ENCODE peak calls at places on chromosomes 4 and X, in seven cellular contexts. C is mesendoderm, U is IMR-90, J is H1, W is neuronal stem cell, R is H9, Y is trophoblast cell. V is an unnamed sample.

GRCh38 chr4:105241456-105241855 is 94.8 kb downstream of the TET2 start:
- DNase-seq in U (no peak), C (no peak), W (no peak), R (no peak), J (no peak), Y (no peak), V (no peak)

GRCh38 chrX:40773809-40774208 is 38.5 kb upstream of the MED14 start:
- DNase-seq in Y (no peak), W (no peak), U (peak), R (no peak), J (no peak), C (no peak), V (peak)

GRCh38 chr4:184763150-184763780 is 29.4 kb upstream of the CENPU start:
- DNase-seq in U (peak), R (no peak), C (no peak), W (no peak), Y (no peak), J (no peak), V (no peak)

GRCh38 chrX:120213438-120214265 is 37.0 kb upstream of the ZBTB33 start:
- DNase-seq in J (peak), C (peak), R (peak), U (peak), W (peak), Y (peak), V (peak)

GRCh38 chrX:105635794-105636193 is 186.5 kb upstream of the NRK start:
- DNase-seq in U (no peak), R (no peak), W (no peak), J (no peak), Y (no peak), C (peak), V (no peak)

GRCh38 chrX:14963447-14964236 is 90.4 kb downstream of the MOSPD2 start:
- DNase-seq in R (no peak), C (no peak), W (no peak), U (peak), Y (no peak), J (no peak), V (peak)

GRCh38 chr4:46329118-46329976 is 60.6 kb downstream of the GABRA2 start:
- DNase-seq in C (peak), Y (no peak), W (peak), U (peak), J (peak), R (peak), V (peak)

GRCh38 chr4:30903493-30903892 is 183.3 kb downstream of the PCDH7 start:
- DNase-seq in Y (no peak), C (no peak), J (no peak), R (no peak), W (no peak), U (peak), V (peak)

GRCh38 chr4:179145746-179146530 is 1703.7 kb upstream of the AGA start:
- DNase-seq in C (peak), U (peak), Y (no peak), J (no peak), W (no peak), R (no peak), V (peak)

GRCh38 chr4:158461336-158461735 is 60.3 kb upstream of the RXFP1 start:
- DNase-seq in U (peak), W (no peak), R (no peak), Y (no peak), J (no peak), C (no peak), V (no peak)

GRCh38 chr4:65665951-65666523 is 4.3 kb downstream of the EPHA5 start:
- DNase-seq in U (no peak), J (no peak), Y (no peak), W (peak), C (no peak), R (no peak), V (peak)

GRCh38 chr4:142473218-142473959 is 372.7 kb downstream of the INPP4B start:
- DNase-seq in Y (peak), W (no peak), C (no peak), R (no peak), U (no peak), J (no peak), V (no peak)

GRCh38 chr4:24774452-24774851 is 20.9 kb upstream of the SOD3 start:
- DNase-seq in R (no peak), Y (no peak), U (peak), W (no peak), C (no peak), J (no peak), V (no peak)

GRCh38 chr4:126916626-126917140 is 716.1 kb upstream of the INTU start:
- DNase-seq in U (peak), R (no peak), C (no peak), J (no peak), Y (no peak), W (no peak), V (no peak)

GRCh38 chrX:31588355-31588754 is 516.5 kb upstream of the FTHL17 start:
- DNase-seq in C (no peak), W (no peak), R (no peak), Y (no peak), J (no peak), U (no peak), V (no peak)

GRCh38 chr4:151004222-151004621 is 10.9 kb downstream of the LRBA start:
- DNase-seq in C (no peak), R (no peak), J (no peak), W (no peak), U (peak), Y (no peak), V (peak)

GRCh38 chr4:174053895-174054294 is 229.6 kb downstream of the FBXO8 start:
- DNase-seq in U (no peak), R (no peak), Y (no peak), C (no peak), J (no peak), W (no peak), V (no peak)

GRCh38 chr4:122017296-122017695 is 65.4 kb upstream of the TRPC3 start:
- DNase-seq in J (no peak), Y (no peak), C (peak), U (peak), W (no peak), R (no peak), V (no peak)

GRCh38 chrX:68808686-68809357 is 20.0 kb upstream of the EFNB1 start:
- DNase-seq in R (peak), Y (no peak), W (no peak), C (peak), U (no peak), J (no peak), V (peak)

GRCh38 chr4:185115827-185116232 is 27.2 kb upstream of the SLC25A4 start:
- DNase-seq in W (no peak), Y (peak), U (peak), J (no peak), C (peak), R (peak), V (peak)

GRCh38 chr4:98612318-98613250 is 45.8 kb downstream of the TSPAN5 start:
- DNase-seq in U (no peak), C (peak), Y (no peak), R (peak), J (no peak), W (no peak), V (no peak)

GRCh38 chr4:174550541-174550940 is 28.3 kb upstream of the HPGD start:
- DNase-seq in W (no peak), U (no peak), C (peak), Y (no peak), R (no peak), J (no peak), V (no peak)

GRCh38 chrX:148310402-148311200 is 189.8 kb upstream of the AFF2 start:
- DNase-seq in Y (no peak), C (no peak), R (no peak), J (no peak), U (no peak), W (no peak), V (no peak)

GRCh38 chrX:150211988-150212387 is 151.1 kb upstream of the MAMLD1 start:
- DNase-seq in U (peak), J (no peak), W (no peak), R (no peak), C (peak), Y (no peak), V (no peak)

GRCh38 chr4:23006756-23007155 is 314.0 kb downstream of the GBA3 start:
- DNase-seq in Y (no peak), R (no peak), J (no peak), U (peak), C (no peak), W (no peak), V (no peak)

GRCh38 chr4:77169496-77169895 is 12.5 kb downstream of the CCNG2 start:
- DNase-seq in J (no peak), W (no peak), Y (no peak), U (peak), R (no peak), C (no peak), V (peak)

GRCh38 chr4:55359397-55359916 is 13.4 kb downstream of the SRD5A3 start:
- DNase-seq in Y (no peak), U (no peak), C (no peak), J (no peak), R (no peak), W (no peak), V (no peak)

GRCh38 chr4:84681488-84682274 is 98.8 kb downstream of the CDS1 start:
- DNase-seq in W (no peak), U (peak), C (peak), R (no peak), Y (no peak), J (no peak), V (peak)

GRCh38 chrX:111041018-111041462 is 55.0 kb upstream of the PAK3 start:
- DNase-seq in U (peak), C (no peak), W (no peak), R (no peak), J (no peak), Y (peak), V (peak)

GRCh38 chr4:183532823-183533222 is 28.0 kb downstream of the ING2 start:
- DNase-seq in W (no peak), C (no peak), Y (no peak), J (no peak), U (peak), R (no peak), V (peak)

GRCh38 chrX:154749856-154750255 is 1.0 kb downstream of the GAB3 start:
- DNase-seq in W (no peak), U (no peak), Y (no peak), J (no peak), C (no peak), R (no peak), V (peak)

GRCh38 chr4:187232796-187233195 is 509.1 kb upstream of the FAT1 start:
- DNase-seq in C (peak), Y (peak), U (no peak), W (no peak), J (no peak), R (no peak), V (no peak)

GRCh38 chr4:53790286-53790685 is 199.0 kb upstream of the LNX1 start:
- DNase-seq in U (no peak), Y (no peak), R (no peak), J (no peak), C (no peak), W (no peak), V (no peak)

GRCh38 chr4:137677851-137678250 is 145.6 kb upstream of the PCDH18 start:
- DNase-seq in J (no peak), U (peak), Y (no peak), W (no peak), R (no peak), C (no peak), V (peak)

GRCh38 chrX:10620121-10620699 is at the start of gene MID1:
- DNase-seq in W (peak), J (no peak), U (peak), R (peak), C (peak), Y (peak), V (peak)

GRCh38 chrX:101764538-101764937 is 104.9 kb upstream of the ARMCX2 start:
- DNase-seq in R (no peak), Y (no peak), J (no peak), W (no peak), C (peak), U (no peak), V (peak)

GRCh38 chr4:174117445-174117844 is 166.0 kb downstream of the FBXO8 start:
- DNase-seq in Y (no peak), U (no peak), W (no peak), C (no peak), R (no peak), J (no peak), V (no peak)

GRCh38 chr4:145281224-145281623 is 100.8 kb upstream of the OTUD4 start:
- DNase-seq in U (no peak), Y (no peak), W (no peak), R (no peak), J (no peak), C (no peak), V (no peak)

GRCh38 chr4:145281946-145282345 is 101.6 kb upstream of the OTUD4 start:
- DNase-seq in U (no peak), W (no peak), C (no peak), J (no peak), R (no peak), Y (no peak), V (no peak)

GRCh38 chr4:145280541-145280940 is 100.2 kb upstream of the OTUD4 start:
- DNase-seq in R (no peak), U (no peak), J (no peak), C (peak), W (no peak), Y (no peak), V (no peak)

GRCh38 chr4:145278341-145279121 is 98.1 kb upstream of the OTUD4 start:
- DNase-seq in Y (no peak), U (peak), C (no peak), R (no peak), W (no peak), J (no peak), V (peak)

DNA sequence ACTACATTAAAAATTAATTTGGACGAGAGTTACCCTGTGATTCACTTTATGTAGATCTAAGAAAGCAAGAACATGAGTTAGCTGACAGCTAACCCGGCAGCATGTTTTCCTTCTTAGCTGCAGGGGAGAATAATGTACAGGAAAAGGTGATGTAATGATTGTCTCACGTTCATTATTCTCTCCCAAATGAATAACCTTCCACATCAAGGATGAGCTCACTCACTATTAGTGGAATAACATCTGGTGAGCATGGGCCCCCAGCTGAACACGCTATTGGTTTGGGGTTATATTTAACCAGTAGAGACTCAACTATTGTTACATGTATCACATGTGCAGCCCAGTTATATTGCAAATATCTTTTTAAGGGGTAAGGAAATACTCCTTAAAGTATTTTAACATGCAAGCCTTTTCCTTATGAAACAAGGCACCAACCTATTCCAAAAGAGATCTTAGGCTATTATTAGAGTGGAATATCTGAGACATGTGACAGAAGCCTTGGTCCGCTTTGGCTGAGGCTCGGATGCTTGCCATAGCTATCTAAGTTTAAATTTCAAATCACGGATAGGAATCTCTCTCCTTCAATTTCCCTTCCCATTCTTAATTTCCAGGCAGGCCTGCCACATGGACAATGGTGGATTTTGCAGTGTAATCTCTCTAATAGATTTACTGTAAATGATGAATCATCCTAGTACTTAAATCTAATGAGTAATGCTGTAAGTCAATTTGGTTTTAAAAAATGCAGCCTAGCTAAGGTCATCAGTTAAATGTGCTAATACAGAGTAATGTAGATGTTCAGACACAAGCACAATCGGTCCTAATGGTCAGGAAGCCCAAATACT is 99.0 kb upstream of the OTUD4 start:
- DNase-seq in W (no peak), J (no peak), U (peak), R (no peak), Y (peak), C (no peak), V (peak)
- H3K18ac ChIP-seq in W (no peak), J (no peak), U (peak), R (no peak), Y (no peak), C (no peak), V (no peak)

GRCh38 chrX:24100713-24101112 is 46.0 kb downstream of the EIF2S3 start:
- DNase-seq in W (no peak), R (no peak), U (peak), C (no peak), Y (no peak), J (no peak), V (peak)
- H3K18ac ChIP-seq in W (no peak), R (no peak), U (no peak), C (no peak), Y (no peak), J (no peak), V (peak)

GRCh38 chr4:152258391-152258790 is 277.5 kb downstream of the FBXW7 start:
- DNase-seq in U (no peak), C (no peak), Y (no peak), W (no peak), R (no peak), J (no peak), V (no peak)

GRCh38 chr4:152256996-152257395 is 278.9 kb downstream of the FBXW7 start:
- DNase-seq in R (no peak), U (no peak), Y (no peak), C (no peak), W (no peak), J (no peak), V (no peak)

GRCh38 chr4:152259866-152260265 is 276.0 kb downstream of the FBXW7 start:
- DNase-seq in Y (no peak), J (no peak), R (no peak), U (peak), C (no peak), W (no peak), V (no peak)

GRCh38 chr4:152257601-152258066 is 278.3 kb downstream of the FBXW7 start:
- DNase-seq in C (peak), U (peak), R (no peak), Y (no peak), W (peak), J (no peak), V (peak)

GRCh38 chr4:152258804-152259708 is 276.8 kb downstream of the FBXW7 start:
- DNase-seq in U (peak), R (no peak), C (peak), J (no peak), W (no peak), Y (no peak), V (peak)
- H3K18ac ChIP-seq in U (peak), R (peak), C (peak), J (peak), W (peak), Y (peak), V (peak)

GRCh38 chr4:110635155-110635479 is 12.2 kb upstream of the PITX2 start:
- DNase-seq in W (no peak), J (no peak), C (no peak), R (no peak), U (no peak), Y (no peak), V (no peak)
- H3K18ac ChIP-seq in W (no peak), J (no peak), C (no peak), R (no peak), U (no peak), Y (no peak), V (no peak)

GRCh38 chr4:71255966-71256365 is 82.9 kb upstream of the SLC4A4 start:
- DNase-seq in Y (no peak), C (no peak), R (no peak), J (no peak), W (no peak), U (no peak), V (no peak)

GRCh38 chr4:71259305-71259704 is 79.5 kb upstream of the SLC4A4 start:
- DNase-seq in J (no peak), R (no peak), W (no peak), Y (no peak), C (no peak), U (no peak), V (no peak)

GRCh38 chr4:71259911-71260331 is 78.9 kb upstream of the SLC4A4 start:
- DNase-seq in Y (no peak), U (no peak), C (no peak), J (no peak), W (no peak), R (no peak), V (no peak)

GRCh38 chr4:71258323-71258722 is 80.5 kb upstream of the SLC4A4 start:
- DNase-seq in W (no peak), U (no peak), C (no peak), R (no peak), Y (no peak), J (no peak), V (no peak)

DNA sequence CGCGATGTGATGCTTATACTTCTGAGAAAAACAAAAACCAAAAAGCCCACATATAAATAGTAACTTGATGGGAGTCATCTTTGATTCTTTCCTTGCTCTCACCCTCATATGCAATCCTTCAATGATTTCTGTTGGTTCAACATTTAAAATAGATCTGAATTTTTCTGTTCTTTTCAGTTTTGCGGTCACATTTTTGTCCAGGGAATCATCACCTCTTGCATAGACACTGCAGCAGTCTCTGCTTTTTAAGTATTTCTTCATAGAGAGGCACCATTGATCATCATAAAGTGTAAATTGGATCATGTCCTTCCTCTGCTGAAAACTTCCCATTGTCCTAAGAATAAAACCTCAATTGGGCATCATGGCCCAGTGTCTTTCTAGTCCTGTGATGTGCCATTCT is 81.1 kb upstream of the SLC4A4 start:
- DNase-seq in J (no peak), C (no peak), R (no peak), W (no peak), Y (no peak), U (peak), V (no peak)
- H3K18ac ChIP-seq in J (no peak), C (no peak), R (no peak), W (no peak), Y (no peak), U (peak), V (no peak)

DNA sequence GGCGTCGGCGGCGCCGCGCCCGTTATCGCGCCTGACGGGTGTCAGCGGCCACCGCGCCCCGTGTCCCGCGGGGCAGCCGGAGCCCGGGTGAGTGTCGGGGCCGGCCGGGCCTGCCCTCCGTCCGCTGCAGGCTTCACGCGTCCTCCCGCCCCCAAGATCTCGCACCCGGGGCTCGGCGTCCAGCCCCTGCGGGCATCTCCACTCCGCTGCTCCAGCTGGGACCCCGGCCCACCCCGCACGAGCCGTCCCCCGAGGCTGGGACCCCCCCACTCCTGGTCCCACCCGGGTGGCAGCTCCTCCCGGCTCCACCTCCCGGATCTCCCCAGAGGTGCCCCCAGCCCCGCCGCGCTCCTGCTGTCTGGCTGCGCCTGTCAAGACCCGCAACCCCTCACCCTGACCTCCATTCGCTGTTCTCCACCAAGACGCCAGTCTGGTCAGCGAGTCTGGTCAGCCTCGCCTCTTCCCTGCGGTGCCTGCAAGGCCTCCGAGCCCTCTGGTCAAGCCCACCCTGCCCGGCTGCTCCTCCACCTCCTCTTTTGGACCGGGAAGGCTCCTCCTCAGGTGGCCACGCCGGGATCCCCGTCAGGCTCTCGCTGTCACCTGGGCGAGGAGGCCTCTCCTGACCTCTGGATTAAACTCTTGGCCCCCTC is 66.0 kb upstream of the NKX1-1 start:
- DNase-seq in Y (no peak), W (no peak), C (no peak), R (no peak), U (no peak), J (no peak), V (no peak)
- H3K18ac ChIP-seq in Y (no peak), W (peak), C (no peak), R (no peak), U (no peak), J (no peak), V (no peak)